ENCODE peak calls at places on chromosomes 6 and 20, in five cellular contexts. A is HepG2, V is H1, X is NT2/D1, S is GM12878. J is an unnamed sample.

GRCh38 chr20:61271273-61272221 is 19.5 kb downstream of the CDH4 start:
- DNase-seq in A (no peak), S (no peak), X (no peak), V (no peak), J (no peak)

GRCh38 chr6:38187285-38187684 is 367.8 kb downstream of the ZFAND3 start:
- DNase-seq in S (no peak), X (no peak), A (no peak), V (no peak), J (no peak)

GRCh38 chr6:155187994-155188706 is 75.7 kb upstream of the CLDN20 start:
- DNase-seq in V (no peak), S (no peak), A (no peak), X (no peak), J (no peak)

GRCh38 chr6:106849676-106850332 is 124.7 kb downstream of the CD24 start:
- DNase-seq in V (no peak), S (no peak), X (no peak), A (no peak), J (no peak)

GRCh38 chr6:25016311-25016710 is 80.6 kb upstream of the RIPOR2 start:
- DNase-seq in A (no peak), X (no peak), V (no peak), S (no peak), J (no peak)

GRCh38 chr6:142913511-142914047 is 31.4 kb downstream of the HIVEP2 start:
- DNase-seq in V (no peak), X (no peak), A (no peak), S (peak), J (no peak)

GRCh38 chr20:44954198-44954597 is 6.0 kb downstream of the TOMM34 start:
- DNase-seq in X (no peak), A (no peak), S (no peak), V (no peak), J (no peak)

GRCh38 chr6:16146527-16146955 is 17.7 kb downstream of the MYLIP start:
- DNase-seq in V (no peak), X (no peak), S (no peak), A (no peak), J (peak)

GRCh38 chr6:53056273-53056672 is 8.9 kb upstream of the FBXO9 start:
- DNase-seq in X (no peak), S (no peak), V (no peak), A (no peak), J (no peak)

GRCh38 chr6:144662812-144663211 is 377.7 kb downstream of the UTRN start:
- DNase-seq in S (no peak), A (no peak), V (no peak), X (no peak), J (no peak)

GRCh38 chr6:85920782-85921181 is 278.1 kb upstream of the SYNCRIP start:
- DNase-seq in X (no peak), A (no peak), V (no peak), S (no peak), J (no peak)

GRCh38 chr20:25226433-25227316 is 21.2 kb upstream of the PYGB start:
- DNase-seq in X (no peak), V (no peak), S (no peak), A (no peak), J (no peak)

GRCh38 chr20:48478806-48479550 is 348.8 kb downstream of the PREX1 start:
- DNase-seq in V (no peak), A (no peak), X (no peak), S (no peak), J (no peak)

GRCh38 chr6:11830520-11830919 is 51.9 kb upstream of the ADTRP start:
- DNase-seq in A (no peak), X (no peak), S (no peak), V (no peak), J (no peak)

GRCh38 chr6:29927841-29928388 is 14.4 kb upstream of the HLA-A start:
- DNase-seq in X (no peak), A (no peak), V (no peak), S (no peak), J (no peak)

GRCh38 chr6:29925341-29926080 is 16.8 kb upstream of the HLA-A start:
- DNase-seq in X (no peak), V (no peak), S (no peak), A (no peak), J (no peak)

GRCh38 chr6:29926081-29926794 is 16.1 kb upstream of the HLA-A start:
- DNase-seq in X (no peak), A (no peak), V (no peak), S (no peak), J (no peak)

GRCh38 chr6:29924731-29925130 is 17.6 kb upstream of the HLA-A start:
- DNase-seq in X (no peak), S (no peak), A (no peak), V (no peak), J (no peak)

GRCh38 chr6:29926795-29927427 is 15.4 kb upstream of the HLA-A start:
- DNase-seq in X (no peak), V (no peak), A (peak), S (no peak), J (no peak)
- TF ChIP-seq SUZ12 in X (no peak), V (no peak), A (no peak), S (no peak), J (no peak)

GRCh38 chr6:18155864-18156396 is 708 bp downstream of the KDM1B start:
- DNase-seq in X (peak), A (peak), V (peak), S (peak), J (peak)
- TF ChIP-seq SUZ12 in X (no peak), A (no peak), V (no peak), S (no peak), J (no peak)

GRCh38 chr6:3762359-3762758 is 10.8 kb upstream of the PXDC1 start:
- DNase-seq in X (no peak), V (no peak), S (no peak), A (no peak), J (no peak)

GRCh38 chr6:3764516-3765333 is 13.2 kb upstream of the PXDC1 start:
- DNase-seq in A (no peak), V (no peak), S (no peak), X (no peak), J (no peak)

GRCh38 chr6:3766219-3766618 is 14.7 kb upstream of the PXDC1 start:
- DNase-seq in A (no peak), S (no peak), X (no peak), V (no peak), J (no peak)

GRCh38 chr6:3762852-3763251 is 11.3 kb upstream of the PXDC1 start:
- DNase-seq in X (no peak), A (no peak), S (no peak), V (no peak), J (no peak)

GRCh38 chr6:3765415-3765814 is 13.9 kb upstream of the PXDC1 start:
- DNase-seq in V (no peak), X (no peak), A (no peak), S (no peak), J (no peak)
- TF ChIP-seq SUZ12 in V (no peak), X (no peak), A (no peak), S (no peak), J (no peak)

DNA sequence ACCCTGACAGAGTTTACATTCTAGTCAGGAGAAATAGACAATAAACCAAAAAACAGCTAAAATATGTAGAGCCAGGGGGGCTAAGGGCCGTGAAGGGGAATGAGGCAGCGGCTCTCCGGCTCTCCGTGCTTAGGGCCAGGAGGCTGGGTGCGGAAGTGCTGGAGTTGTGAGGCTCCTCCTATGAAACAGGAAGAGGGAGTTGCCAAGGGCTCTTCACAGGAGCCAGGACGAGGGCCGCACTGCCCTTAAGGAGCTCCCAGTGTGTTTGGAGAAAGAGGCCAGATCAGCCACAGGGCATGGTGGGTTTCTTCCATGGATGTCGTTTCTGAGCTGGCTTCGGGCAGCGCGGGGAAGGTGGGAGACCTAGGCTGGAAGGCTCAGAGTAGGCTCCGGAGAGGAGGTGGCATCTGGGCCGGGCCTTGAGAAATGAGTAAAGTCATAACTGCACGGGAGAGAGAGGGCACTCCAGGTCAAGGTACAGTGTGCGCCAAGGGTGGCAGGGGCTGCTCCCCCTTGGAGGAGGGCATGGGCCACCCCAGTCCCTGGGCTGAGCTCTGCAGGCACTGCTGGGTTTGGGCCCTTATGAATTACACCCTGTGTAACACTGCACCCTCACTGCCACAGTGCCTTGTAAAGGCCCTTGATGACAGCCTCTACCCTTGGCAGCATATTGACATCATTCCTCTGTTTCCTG is 20.8 kb upstream of the MLN start:
- DNase-seq in S (no peak), A (no peak), V (no peak), X (no peak), J (no peak)
- TF ChIP-seq SUZ12 in S (no peak), A (no peak), V (no peak), X (no peak), J (no peak)

DNA sequence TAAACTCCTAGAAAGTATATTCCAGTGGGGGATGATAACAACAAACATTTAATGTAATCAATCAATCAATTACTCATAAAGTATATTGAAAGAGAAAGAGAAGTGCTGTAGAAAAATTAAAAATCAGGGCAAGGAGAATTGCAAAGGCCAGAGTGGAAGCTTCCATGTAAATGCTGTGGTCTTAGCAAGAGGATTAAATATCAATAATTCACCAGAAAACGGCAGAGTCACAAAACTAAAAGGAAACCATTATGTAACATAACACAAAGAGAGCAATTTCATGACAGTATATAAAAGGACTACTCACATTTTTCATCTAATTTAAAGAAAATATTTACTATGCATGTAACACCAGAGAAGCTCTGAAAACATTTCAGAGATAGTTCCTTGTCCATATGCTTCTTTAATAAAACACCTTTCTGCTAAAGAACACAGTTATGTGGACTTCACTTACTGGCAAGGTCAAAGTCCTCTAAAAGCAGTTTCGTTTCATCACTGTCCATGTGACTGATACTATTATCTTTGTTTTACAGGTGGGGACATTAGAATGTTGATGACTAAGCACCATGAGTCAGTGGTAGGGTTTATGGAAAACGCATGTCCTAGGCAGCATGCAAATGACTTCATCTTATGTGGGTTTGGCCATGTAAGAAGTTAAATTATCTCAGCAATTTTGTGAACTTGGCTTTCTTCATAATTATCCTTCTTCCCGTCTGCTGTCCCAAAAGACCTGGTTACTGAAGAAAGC is 185.7 kb upstream of the TENT5A start:
- DNase-seq in S (peak), X (no peak), V (no peak), A (peak), J (no peak)
- TF ChIP-seq SUZ12 in S (no peak), X (no peak), V (no peak), A (no peak), J (no peak)

DNA sequence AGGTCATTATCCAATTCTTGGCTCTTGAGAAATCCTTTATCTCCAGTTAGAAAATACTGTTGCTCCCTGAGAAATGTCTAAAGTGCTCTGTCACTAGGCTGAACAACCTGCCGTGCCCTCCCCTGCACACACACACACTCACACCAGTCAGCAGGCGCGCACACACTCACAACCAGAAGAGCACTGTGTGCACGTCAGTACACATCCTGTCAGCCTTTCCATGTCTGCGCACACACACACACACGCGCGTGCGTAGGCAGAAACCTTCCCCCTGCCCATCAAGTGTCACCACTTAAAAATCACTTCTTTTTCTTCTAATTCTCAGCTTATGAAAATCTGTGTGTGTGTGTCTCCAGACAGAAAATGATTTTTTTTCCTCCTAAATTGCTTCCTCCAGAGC is 100.3 kb downstream of the EDN3 start:
- DNase-seq in A (no peak), V (no peak), X (no peak), S (no peak), J (no peak)
- TF ChIP-seq SUZ12 in A (no peak), V (no peak), X (no peak), S (no peak), J (no peak)

GRCh38 chr6:99425647-99426453 is 742 bp upstream of the PNISR start:
- DNase-seq in V (peak), X (peak), S (no peak), A (peak), J (peak)
- TF ChIP-seq SUZ12 in V (no peak), X (no peak), S (no peak), A (no peak), J (no peak)